ENCODE peak calls at places on chromosome 6, in six cellular contexts. K is H1, S is esophagus muscularis mucosa, X is stomach, Z is ovary, W is GM12878. C is an unnamed sample.

GRCh38 chr6:13485303-13485702 is 2.1 kb downstream of the GFOD1 start:
- DNase-seq in K (no peak), S (no peak), X (no peak), Z (no peak), W (no peak), C (no peak)

GRCh38 chr6:122423734-122424133 is 24.3 kb downstream of the HSF2 start:
- DNase-seq in K (no peak), S (no peak), X (no peak), Z (no peak), W (no peak), C (no peak)

GRCh38 chr6:119874381-119874780 is 524.8 kb upstream of the MAN1A1 start:
- DNase-seq in K (no peak), S (no peak), X (no peak), Z (no peak), W (no peak), C (no peak)

GRCh38 chr6:20790032-20790791 is 256.0 kb downstream of the CDKAL1 start:
- DNase-seq in K (no peak), S (no peak), X (no peak), Z (no peak), W (no peak), C (no peak)

GRCh38 chr6:6131492-6132109 is 124.9 kb upstream of the NRN1 start:
- DNase-seq in K (peak; percentile 31), S (no peak), X (no peak), Z (no peak), W (no peak), C (no peak)

GRCh38 chr6:165877192-165877591 is 214.2 kb upstream of the PDE10A start:
- DNase-seq in K (no peak), S (peak; percentile 42), X (no peak), Z (no peak), W (no peak), C (no peak)

GRCh38 chr6:44268095-44268628 is 2.1 kb upstream of the TMEM151B start:
- DNase-seq in K (no peak), S (no peak), X (peak; percentile 69), Z (no peak), W (no peak), C (peak; percentile 68)

GRCh38 chr6:147621280-147621679 is 112.8 kb downstream of the SAMD5 start:
- DNase-seq in K (no peak), S (no peak), X (no peak), Z (no peak), W (no peak), C (no peak)

GRCh38 chr6:12369355-12369754 is 79.2 kb downstream of the EDN1 start:
- DNase-seq in K (no peak), S (no peak), X (no peak), Z (no peak), W (no peak), C (no peak)

GRCh38 chr6:37724530-37725220 is 27.0 kb upstream of the MDGA1 start:
- DNase-seq in K (no peak), S (no peak), X (no peak), Z (no peak), W (no peak), C (no peak)

GRCh38 chr6:34243901-34244884 is 4.6 kb downstream of the SMIM29 start:
- DNase-seq in K (no peak), S (no peak), X (peak; percentile 63), Z (peak; percentile 67), W (no peak), C (peak; percentile 80)

GRCh38 chr6:150730801-150731445 is 131.2 kb downstream of the PLEKHG1 start:
- DNase-seq in K (no peak), S (no peak), X (no peak), Z (no peak), W (no peak), C (peak; percentile 33)

GRCh38 chr6:15538106-15538505 is 124.7 kb downstream of the DTNBP1 start:
- DNase-seq in K (no peak), S (peak; percentile 24), X (no peak), Z (no peak), W (no peak), C (no peak)

GRCh38 chr6:26273673-26274595 is 91.1 kb upstream of the BTN3A2 start:
- DNase-seq in K (no peak), S (no peak), X (no peak), Z (no peak), W (no peak), C (no peak)

GRCh38 chr6:70375882-70376281 is 37.4 kb upstream of the FAM135A start:
- DNase-seq in K (no peak), S (no peak), X (no peak), Z (no peak), W (no peak), C (no peak)

GRCh38 chr6:138736640-138737039 is 36.9 kb upstream of the CCDC28A start:
- DNase-seq in K (no peak), S (no peak), X (no peak), Z (no peak), W (no peak), C (no peak)

GRCh38 chr6:49205526-49205925 is 257.5 kb downstream of the MMUT start:
- DNase-seq in K (no peak), S (no peak), X (no peak), Z (no peak), W (no peak), C (no peak)

DNA sequence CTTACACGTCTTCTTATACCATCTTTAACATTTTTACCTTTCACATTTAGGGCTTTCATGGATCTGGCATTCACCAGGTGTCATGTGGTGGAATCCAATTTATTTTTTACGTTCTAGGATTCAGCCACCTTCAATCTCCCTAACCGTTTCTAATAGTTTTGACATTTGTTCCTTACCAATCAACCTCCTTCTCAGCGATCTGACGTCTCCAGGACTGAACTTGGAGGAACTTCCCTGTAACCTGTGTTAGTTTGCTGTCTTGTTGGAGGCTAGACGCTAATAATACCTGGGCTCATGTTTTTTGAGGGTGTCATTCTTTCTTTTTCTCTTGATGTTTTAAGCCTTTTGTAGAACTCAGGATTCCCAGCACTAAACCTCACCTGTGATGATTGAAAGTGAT is 351.6 kb downstream of the THBS2 start:
- DNase-seq in K (no peak), S (no peak), X (no peak), Z (no peak), W (no peak), C (no peak)
- H3K27me3 ChIP-seq in K (no peaks in the 10 kb centered on the region), S (no peaks in the 10 kb centered on the region), X (no peaks in the 10 kb centered on the region), Z (no peaks in the 10 kb centered on the region), W (no peaks in the 10 kb centered on the region), C (no peaks in the 10 kb centered on the region)

DNA sequence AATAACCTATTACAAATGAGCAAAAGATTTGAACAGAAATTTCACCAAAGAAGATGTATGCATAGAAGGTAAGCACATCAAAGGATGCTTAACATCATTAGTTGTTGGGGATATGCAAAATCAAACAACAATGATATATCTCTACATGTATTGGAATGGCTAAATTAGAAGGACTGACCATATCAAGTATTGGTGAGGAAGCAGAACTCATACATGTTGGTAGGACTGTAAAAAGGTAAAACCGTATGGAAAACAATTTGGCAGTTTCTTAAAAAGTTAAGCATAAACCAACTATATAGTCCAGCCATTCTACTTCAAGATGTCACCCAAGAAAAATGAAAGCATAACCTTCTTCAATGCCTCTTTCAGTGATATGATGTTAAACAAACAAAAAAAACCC is 114.0 kb downstream of the MYB start:
- DNase-seq in K (no peak), S (no peak), X (no peak), Z (no peak), W (no peak), C (no peak)
- TF ChIP-seq CTCF in K (no peak), S (no peak), X (no peak), Z (no peak), W (no peak), C (no peak)

DNA sequence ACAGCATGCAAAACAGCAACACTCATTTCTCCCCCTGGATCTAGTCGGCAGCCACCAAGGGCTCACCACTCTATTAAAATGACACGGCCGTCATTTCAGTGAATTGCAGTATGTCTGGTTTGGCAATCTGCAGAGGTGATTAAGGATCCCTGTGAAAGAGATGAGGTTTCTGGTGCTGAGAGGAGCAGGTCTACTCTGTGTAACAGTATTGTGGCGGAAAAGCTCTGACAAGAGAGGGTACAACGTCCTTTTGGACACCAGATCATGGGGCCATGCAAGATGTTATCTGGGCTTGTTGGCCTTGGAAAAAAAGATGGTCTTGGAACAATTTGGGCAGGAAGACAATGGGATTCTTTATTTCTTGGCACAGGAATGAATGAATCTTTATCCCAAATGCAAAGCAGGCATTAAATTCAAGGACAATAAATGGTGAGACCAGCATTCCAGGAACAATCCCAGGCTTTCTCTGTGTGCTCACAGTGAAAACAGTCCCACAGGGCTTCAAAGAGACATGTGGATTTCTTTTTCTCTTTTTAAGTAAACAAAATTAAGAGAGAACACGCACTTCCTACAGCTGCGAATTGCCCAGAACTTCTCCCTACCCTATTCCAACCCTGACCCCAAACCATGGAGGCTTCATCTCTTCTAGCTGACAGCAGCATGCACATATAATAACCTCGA is 33.7 kb upstream of the ADGRF1 start:
- DNase-seq in K (no peak), S (no peak), X (no peak), Z (peak; percentile 27), W (no peak), C (no peak)
- TF ChIP-seq EP300 in K (no peak), S (no peak), X (no peak), Z (no peak), W (no peak), C (no peak)

DNA sequence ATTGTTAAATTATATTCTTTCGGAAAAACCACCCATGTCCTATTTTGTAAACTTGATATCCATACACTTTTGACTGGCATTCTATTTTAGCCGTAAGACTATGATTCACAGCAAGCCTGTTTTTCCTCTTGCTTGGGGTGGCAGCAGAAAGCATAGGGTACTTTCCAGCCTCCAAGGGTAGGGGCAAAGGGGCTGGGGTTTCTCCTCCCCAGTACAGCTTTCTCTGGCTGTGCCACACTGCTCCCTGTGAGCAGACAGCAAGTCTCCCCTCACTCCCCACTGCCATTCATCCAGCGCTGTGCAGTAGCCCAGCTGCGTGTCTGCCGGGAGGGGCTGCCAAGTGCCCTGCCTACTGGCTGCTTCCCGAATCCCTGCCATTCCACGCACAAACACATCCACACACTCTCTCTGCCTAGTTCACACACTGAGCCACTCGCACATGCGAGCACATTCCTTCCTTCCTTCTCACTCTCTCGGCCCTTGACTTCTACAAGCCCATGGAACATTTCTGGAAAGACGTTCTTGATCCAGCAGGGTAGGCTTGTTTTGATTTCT is 2.1 kb upstream of the ESR1 start:
- DNase-seq in K (no peak), S (no peak), X (no peak), Z (peak; percentile 30), W (no peak), C (peak; percentile 29)
- H3K27me3 ChIP-seq in K (peaks cover 20% of the 10 kb centered on the region), S (peaks cover 5% of the 10 kb centered on the region), X (peaks cover 4% of the 10 kb centered on the region), Z (no peaks in the 10 kb centered on the region), W (peaks cover 11% of the 10 kb centered on the region), C (peaks cover 20% of the 10 kb centered on the region)

GRCh38 chr6:161268526-161269210 is 5.2 kb downstream of the AGPAT4 start:
- DNase-seq in K (no peak), S (no peak), X (no peak), Z (no peak), W (no peak), C (no peak)
- TF ChIP-seq CTCF in K (no peak), S (no peak), X (no peak), Z (no peak), W (no peak), C (no peak)

GRCh38 chr6:105432797-105433196 is 29.9 kb upstream of the PREP start:
- DNase-seq in K (no peak), S (no peak), X (no peak), Z (no peak), W (no peak), C (no peak)
- TF ChIP-seq EP300 in K (no peak), S (no peak), X (no peak), Z (no peak), W (no peak), C (no peak)

C was measured in upper lobe of left lung.